ENCODE peak calls at places on chromosomes 4 and X, in five cellular contexts. One of them, this sample, is unnamed.

GRCh38 chr4:92305878-92306520 is 2.2 kb downstream of the GRID2 start:
- DNase-seq in lung: no peak
- DNase-seq in WTC11: peak; percentile 42
- DNase-seq in AG04449: no peak
- DNase-seq in lower lobe of right lung: no peak
- DNase-seq in this sample: no peak

GRCh38 chr4:154822775-154823174 is 41.7 kb downstream of the RBM46 start:
- DNase-seq in lung: no peak
- DNase-seq in WTC11: no peak
- DNase-seq in AG04449: peak; percentile 29
- DNase-seq in lower lobe of right lung: no peak
- DNase-seq in this sample: no peak

GRCh38 chr4:99723555-99724450 is 66.2 kb upstream of the C4orf54 start:
- DNase-seq in lung: peak; percentile 31
- DNase-seq in WTC11: no peak
- DNase-seq in AG04449: no peak
- DNase-seq in lower lobe of right lung: peak; percentile 48
- DNase-seq in this sample: no peak

GRCh38 chr4:102141855-102142254 is 203.4 kb downstream of the SLC39A8 start:
- DNase-seq in lung: no peak
- DNase-seq in WTC11: no peak
- DNase-seq in AG04449: no peak
- DNase-seq in lower lobe of right lung: no peak
- DNase-seq in this sample: no peak

GRCh38 chrX:31704938-31705337 is 633.1 kb upstream of the FTHL17 start:
- DNase-seq in lung: no peak
- DNase-seq in WTC11: no peak
- DNase-seq in AG04449: no peak
- DNase-seq in lower lobe of right lung: no peak
- DNase-seq in this sample: no peak

GRCh38 chr4:153733751-153734448 is 25.9 kb downstream of the RNF175 start:
- DNase-seq in lung: no peak
- DNase-seq in WTC11: no peak
- DNase-seq in AG04449: no peak
- DNase-seq in lower lobe of right lung: no peak
- DNase-seq in this sample: no peak

GRCh38 chr4:175622887-175623286 is 189.2 kb downstream of the GPM6A start:
- DNase-seq in lung: no peak
- DNase-seq in WTC11: no peak
- DNase-seq in AG04449: no peak
- DNase-seq in lower lobe of right lung: no peak
- DNase-seq in this sample: no peak

GRCh38 chrX:118528089-118528753 is 32.6 kb downstream of the DOCK11 start:
- DNase-seq in lung: no peak
- DNase-seq in WTC11: no peak
- DNase-seq in AG04449: no peak
- DNase-seq in lower lobe of right lung: no peak
- DNase-seq in this sample: no peak

GRCh38 chr4:84530871-84531270 is 31.8 kb upstream of the NKX6-1 start:
- DNase-seq in lung: no peak
- DNase-seq in WTC11: no peak
- DNase-seq in AG04449: no peak
- DNase-seq in lower lobe of right lung: no peak
- DNase-seq in this sample: no peak

GRCh38 chrX:11244641-11245040 is 48.6 kb upstream of the AMELX start:
- DNase-seq in lung: no peak
- DNase-seq in WTC11: no peak
- DNase-seq in AG04449: no peak
- DNase-seq in lower lobe of right lung: no peak
- DNase-seq in this sample: no peak

GRCh38 chr4:7816771-7817170 is 122.9 kb downstream of the AFAP1 start:
- DNase-seq in lung: no peak
- DNase-seq in WTC11: no peak
- DNase-seq in AG04449: no peak
- DNase-seq in lower lobe of right lung: no peak
- DNase-seq in this sample: no peak

GRCh38 chrX:130083107-130083490 is 27.2 kb downstream of the ELF4 start:
- DNase-seq in lung: no peak
- DNase-seq in WTC11: peak; percentile 11
- DNase-seq in AG04449: no peak
- DNase-seq in lower lobe of right lung: no peak
- DNase-seq in this sample: no peak

GRCh38 chr4:73257242-73257994 is 1.2 kb downstream of the ANKRD17 start:
- DNase-seq in lung: peak; percentile 73
- DNase-seq in WTC11: peak; percentile 43
- DNase-seq in AG04449: peak; percentile 50
- DNase-seq in lower lobe of right lung: peak; percentile 69
- DNase-seq in this sample: peak; percentile 15

DNA sequence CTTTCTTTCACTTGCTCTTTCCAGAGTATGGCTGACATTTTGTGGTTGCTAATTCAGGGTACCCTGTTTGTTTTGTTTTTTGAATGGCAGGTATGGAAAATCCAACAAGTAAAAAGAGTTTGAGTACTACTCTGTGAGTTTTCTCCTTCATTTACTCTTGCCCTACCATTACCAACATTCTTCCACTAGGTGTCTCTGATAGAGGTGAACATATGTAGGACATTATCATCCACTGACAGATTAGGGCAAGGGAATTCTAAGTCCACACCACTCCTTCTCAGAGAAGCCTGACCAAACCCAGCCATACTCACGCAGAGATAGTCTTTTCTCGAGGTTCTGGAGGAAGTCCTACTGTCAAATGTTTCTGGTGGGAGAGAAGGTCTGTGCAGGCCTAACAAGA is 36.7 kb upstream of the HDAC8 start:
- DNase-seq in lung: no peak
- DNase-seq in WTC11: no peak
- DNase-seq in AG04449: no peak
- DNase-seq in lower lobe of right lung: no peak
- DNase-seq in this sample: no peak
- TF ChIP-seq CTCF in lung: no peak
- TF ChIP-seq CTCF in WTC11: no peak
- TF ChIP-seq CTCF in AG04449: peak; percentile 7
- TF ChIP-seq CTCF in lower lobe of right lung: no peak
- TF ChIP-seq CTCF in this sample: no peak

DNA sequence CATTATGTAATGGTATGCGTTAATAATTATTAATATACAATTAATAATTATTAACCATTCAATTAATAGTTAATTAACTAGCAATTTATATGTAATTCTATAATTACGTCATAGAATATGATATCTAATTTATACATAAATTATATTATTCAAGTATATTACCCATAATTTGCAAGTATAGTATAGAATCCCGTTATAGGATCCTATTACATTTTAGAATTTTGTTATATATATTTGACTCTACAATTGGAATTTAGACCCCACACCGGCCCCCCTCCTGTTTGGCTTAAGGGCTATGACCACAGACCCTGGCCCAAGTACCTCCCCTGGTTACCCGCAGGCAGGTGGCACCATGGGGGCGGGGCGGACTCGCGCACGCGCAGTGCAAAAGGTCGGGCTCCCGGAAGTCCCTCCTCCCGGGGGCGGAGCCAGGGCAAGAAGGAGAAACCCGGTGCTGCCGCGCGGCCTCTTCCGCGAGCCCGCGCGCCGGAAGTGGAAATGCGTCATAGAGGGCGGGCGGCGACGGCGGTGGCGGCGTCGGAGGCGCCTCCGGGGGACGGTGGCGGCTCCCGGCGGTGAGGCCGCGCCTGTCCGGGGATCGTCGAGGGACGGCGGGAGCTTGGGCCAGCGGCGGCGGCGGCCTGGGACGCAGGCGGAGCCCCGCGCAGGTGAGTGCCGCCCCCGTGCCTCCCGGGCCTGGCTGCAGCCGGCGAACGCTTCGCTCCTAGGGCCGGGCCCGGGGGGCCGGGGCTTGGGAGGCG is at the start of gene AKAP17A:
- DNase-seq in lung: peak; percentile 96
- DNase-seq in WTC11: peak; percentile 98
- DNase-seq in AG04449: peak; percentile 42
- DNase-seq in lower lobe of right lung: peak; percentile 95
- DNase-seq in this sample: peak; percentile 67
- TF ChIP-seq CTCF in lung: no peak
- TF ChIP-seq CTCF in WTC11: no peak
- TF ChIP-seq CTCF in AG04449: no peak
- TF ChIP-seq CTCF in lower lobe of right lung: peak; percentile 11
- TF ChIP-seq CTCF in this sample: no peak

GRCh38 chrX:77448170-77448569 is 981 bp downstream of the FGF16 start:
- DNase-seq in lung: no peak
- DNase-seq in WTC11: peak; percentile 10
- DNase-seq in AG04449: no peak
- DNase-seq in lower lobe of right lung: no peak
- DNase-seq in this sample: no peak

GRCh38 chrX:77446840-77447239 is 349 bp upstream of the FGF16 start:
- DNase-seq in lung: no peak
- DNase-seq in WTC11: no peak
- DNase-seq in AG04449: no peak
- DNase-seq in lower lobe of right lung: no peak
- DNase-seq in this sample: no peak

GRCh38 chrX:77444075-77444474 is 3.1 kb upstream of the FGF16 start:
- DNase-seq in lung: no peak
- DNase-seq in WTC11: no peak
- DNase-seq in AG04449: no peak
- DNase-seq in lower lobe of right lung: no peak
- DNase-seq in this sample: no peak

GRCh38 chrX:77447339-77448149 is at the start of gene FGF16:
- DNase-seq in lung: no peak
- DNase-seq in WTC11: peak; percentile 30
- DNase-seq in AG04449: no peak
- DNase-seq in lower lobe of right lung: no peak
- DNase-seq in this sample: no peak

GRCh38 chrX:77446029-77446585 is 1.1 kb upstream of the FGF16 start:
- DNase-seq in lung: no peak
- DNase-seq in WTC11: peak; percentile 64
- DNase-seq in AG04449: no peak
- DNase-seq in lower lobe of right lung: peak; percentile 42
- DNase-seq in this sample: no peak
- TF ChIP-seq CTCF in lung: no peak
- TF ChIP-seq CTCF in WTC11: peak; percentile 46
- TF ChIP-seq CTCF in AG04449: peak; percentile 18
- TF ChIP-seq CTCF in lower lobe of right lung: peak; percentile 13
- TF ChIP-seq CTCF in this sample: no peak

GRCh38 chr4:52912608-52913007 is 50.5 kb downstream of the RASL11B start:
- DNase-seq in lung: no peak
- DNase-seq in WTC11: no peak
- DNase-seq in AG04449: no peak
- DNase-seq in lower lobe of right lung: no peak
- DNase-seq in this sample: no peak

GRCh38 chr4:52917836-52918235 is 55.7 kb downstream of the RASL11B start:
- DNase-seq in lung: no peak
- DNase-seq in WTC11: no peak
- DNase-seq in AG04449: no peak
- DNase-seq in lower lobe of right lung: no peak
- DNase-seq in this sample: no peak

GRCh38 chr4:52915131-52915645 is 53.1 kb downstream of the RASL11B start:
- DNase-seq in lung: no peak
- DNase-seq in WTC11: no peak
- DNase-seq in AG04449: no peak
- DNase-seq in lower lobe of right lung: no peak
- DNase-seq in this sample: no peak

GRCh38 chr4:52914051-52914605 is 52.0 kb downstream of the RASL11B start:
- DNase-seq in lung: no peak
- DNase-seq in WTC11: no peak
- DNase-seq in AG04449: no peak
- DNase-seq in lower lobe of right lung: no peak
- DNase-seq in this sample: no peak

GRCh38 chr4:52915730-52916129 is 53.6 kb downstream of the RASL11B start:
- DNase-seq in lung: no peak
- DNase-seq in WTC11: no peak
- DNase-seq in AG04449: no peak
- DNase-seq in lower lobe of right lung: no peak
- DNase-seq in this sample: no peak
- TF ChIP-seq CTCF in lung: no peak
- TF ChIP-seq CTCF in WTC11: no peak
- TF ChIP-seq CTCF in AG04449: no peak
- TF ChIP-seq CTCF in lower lobe of right lung: no peak
- TF ChIP-seq CTCF in this sample: no peak

GRCh38 chrX:131405497-131405896 is 116.4 kb upstream of the IGSF1 start:
- DNase-seq in lung: no peak
- DNase-seq in WTC11: no peak
- DNase-seq in AG04449: no peak
- DNase-seq in lower lobe of right lung: no peak
- DNase-seq in this sample: no peak
- TF ChIP-seq CTCF in lung: no peak
- TF ChIP-seq CTCF in WTC11: no peak
- TF ChIP-seq CTCF in AG04449: no peak
- TF ChIP-seq CTCF in lower lobe of right lung: no peak
- TF ChIP-seq CTCF in this sample: peak; percentile 1

This sample was measured in D721Med.